ENCODE peak calls at places on chromosomes 16 and 17, in four cellular contexts. C is upper lobe of left lung, G is SK-N-SH, F is Caco-2. H is an unnamed sample. For H3K27me3, the result is how much of the 10 kb centered on the place peaks cover.

GRCh38 chr17:64411999-64412771 is 21.5 kb upstream of the PECAM1 start:
- DNase-seq in C (peak), G (no peak), F (no peak), H (no peak)

GRCh38 chr16:3655791-3656490 is 1.4 kb downstream of the DNASE1 start:
- DNase-seq in C (no peak), G (no peak), F (peak), H (no peak)

GRCh38 chr16:71792176-71792575 is 16.5 kb downstream of the AP1G1 start:
- DNase-seq in C (no peak), G (no peak), F (no peak), H (no peak)

GRCh38 chr17:77356690-77357201 is 216.0 kb downstream of the SEC14L1 start:
- DNase-seq in C (peak), G (no peak), F (no peak), H (no peak)

GRCh38 chr16:5490499-5490898 is 392.9 kb upstream of the EEF2KMT start:
- DNase-seq in C (peak), G (peak), F (peak), H (peak)

GRCh38 chr16:7541026-7541425 is 208.4 kb downstream of the RBFOX1 start:
- DNase-seq in C (no peak), G (no peak), F (no peak), H (no peak)

GRCh38 chr17:9729034-9729650 is 62.2 kb downstream of the DHRS7C start:
- DNase-seq in C (no peak), G (peak), F (no peak), H (no peak)

GRCh38 chr17:60161598-60162330 is 12.0 kb downstream of the CA4 start:
- DNase-seq in C (peak), G (peak), F (peak), H (no peak)

GRCh38 chr16:22848451-22848850 is 34.5 kb downstream of the HS3ST2 start:
- DNase-seq in C (no peak), G (no peak), F (no peak), H (no peak)

DNA sequence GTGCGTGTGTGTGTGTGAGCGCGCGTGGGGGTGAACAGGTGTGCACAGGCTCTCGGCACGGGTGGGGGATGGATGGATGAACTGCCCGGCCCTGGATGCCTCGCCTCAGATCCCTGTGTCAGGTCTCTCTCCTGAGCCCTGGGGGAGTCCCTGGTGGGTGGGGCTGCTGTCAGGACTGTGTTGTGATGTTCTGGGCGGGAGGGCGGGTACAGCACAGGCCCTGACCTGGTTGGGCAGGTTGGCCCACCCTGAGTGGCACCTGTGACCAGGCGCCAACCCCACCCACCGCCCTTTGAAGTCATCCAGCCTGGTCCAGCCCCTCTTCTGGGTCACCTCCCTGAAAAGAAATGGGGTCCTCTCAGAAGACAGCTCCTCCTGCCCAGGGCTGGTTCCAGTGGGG is 41.6 kb upstream of the TAC4 start:
- DNase-seq in C (no peak), G (no peak), F (peak), H (no peak)
- H3K27me3 ChIP-seq in C (under half), G (half or more), F (under half), H (under half)

GRCh38 chr16:28183441-28183840 is 28.3 kb downstream of the XPO6 start:
- DNase-seq in C (no peak), G (no peak), F (no peak), H (no peak)

GRCh38 chr16:28186752-28187151 is 25.0 kb downstream of the XPO6 start:
- DNase-seq in C (no peak), G (no peak), F (no peak), H (peak)

GRCh38 chr16:28183930-28184329 is 27.8 kb downstream of the XPO6 start:
- DNase-seq in C (no peak), G (no peak), F (no peak), H (no peak)

GRCh38 chr16:28182183-28182582 is 29.6 kb downstream of the XPO6 start:
- DNase-seq in C (no peak), G (no peak), F (no peak), H (no peak)

DNA sequence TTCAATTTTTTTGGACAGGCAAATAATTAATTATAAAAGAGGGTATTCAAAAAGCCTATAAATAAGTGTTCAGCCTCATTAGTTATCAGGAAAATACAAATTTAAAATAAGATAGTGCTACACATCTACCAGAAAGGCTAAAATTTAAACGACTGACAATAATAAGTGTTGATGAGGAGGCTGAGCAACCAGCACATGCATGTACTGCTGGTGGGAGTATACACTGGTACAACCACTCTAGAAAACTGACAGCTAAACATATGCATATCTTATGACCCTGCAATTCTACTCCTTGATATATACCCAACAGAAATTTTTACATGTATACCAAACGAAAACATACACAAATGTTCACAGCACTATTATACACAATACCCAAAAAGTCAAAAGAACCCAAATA is 27.1 kb downstream of the XPO6 start:
- DNase-seq in C (no peak), G (no peak), F (no peak), H (no peak)
- TF ChIP-seq CTCF in C (no peak), G (no peak), F (no peak), H (no peak)

DNA sequence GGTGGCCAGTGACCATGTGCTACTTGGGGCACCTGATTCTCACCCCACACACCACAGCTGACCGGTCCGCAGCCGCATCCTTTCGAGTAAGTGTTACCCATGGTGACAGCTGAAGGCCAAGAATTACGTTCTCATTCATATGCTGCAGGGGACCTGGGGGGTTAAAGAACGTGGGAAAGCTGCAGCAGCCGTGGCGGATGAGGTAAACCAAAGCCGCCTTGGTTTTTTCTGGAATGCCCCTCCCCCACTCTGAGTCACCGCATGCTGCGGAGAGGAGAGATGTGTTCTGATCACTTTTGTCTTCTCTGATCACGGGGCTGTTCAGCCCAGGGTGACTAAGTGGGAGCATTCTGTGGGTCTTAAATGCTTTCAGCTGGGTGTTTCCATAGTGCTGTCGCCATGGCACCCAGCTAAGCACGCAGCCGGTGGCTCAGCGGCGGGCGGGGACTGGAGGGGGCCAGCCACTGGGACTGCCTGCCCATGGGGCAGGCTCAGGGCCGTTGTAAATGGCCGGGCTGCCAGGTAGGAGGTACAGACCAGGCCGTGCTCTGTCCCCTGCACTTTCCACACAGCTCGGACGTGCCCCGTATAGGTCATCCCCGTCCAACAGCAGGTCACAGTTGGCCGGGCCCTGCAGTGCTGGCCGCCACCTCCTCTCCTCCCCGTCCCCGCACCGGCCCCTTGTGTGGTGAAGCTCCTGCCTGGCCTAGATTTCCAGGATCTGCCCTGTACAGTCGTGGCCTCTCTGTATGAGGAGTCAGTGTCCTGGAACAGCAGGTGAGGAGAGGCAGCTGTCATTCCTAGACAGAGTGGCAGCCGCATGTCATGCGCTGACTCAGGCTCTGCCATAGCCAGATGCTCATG is 60.0 kb downstream of the BAIAP2 start:
- DNase-seq in C (peak), G (peak), F (peak), H (no peak)
- H3K4me3 ChIP-seq in C (no peak), G (no peak), F (no peak), H (no peak)

GRCh38 chr16:88208112-88208511 is 174.6 kb upstream of the ZNF469 start:
- DNase-seq in C (no peak), G (no peak), F (no peak), H (no peak)
- H3K27me3 ChIP-seq in C (under half), G (under half), F (under half), H (under half)

DNA sequence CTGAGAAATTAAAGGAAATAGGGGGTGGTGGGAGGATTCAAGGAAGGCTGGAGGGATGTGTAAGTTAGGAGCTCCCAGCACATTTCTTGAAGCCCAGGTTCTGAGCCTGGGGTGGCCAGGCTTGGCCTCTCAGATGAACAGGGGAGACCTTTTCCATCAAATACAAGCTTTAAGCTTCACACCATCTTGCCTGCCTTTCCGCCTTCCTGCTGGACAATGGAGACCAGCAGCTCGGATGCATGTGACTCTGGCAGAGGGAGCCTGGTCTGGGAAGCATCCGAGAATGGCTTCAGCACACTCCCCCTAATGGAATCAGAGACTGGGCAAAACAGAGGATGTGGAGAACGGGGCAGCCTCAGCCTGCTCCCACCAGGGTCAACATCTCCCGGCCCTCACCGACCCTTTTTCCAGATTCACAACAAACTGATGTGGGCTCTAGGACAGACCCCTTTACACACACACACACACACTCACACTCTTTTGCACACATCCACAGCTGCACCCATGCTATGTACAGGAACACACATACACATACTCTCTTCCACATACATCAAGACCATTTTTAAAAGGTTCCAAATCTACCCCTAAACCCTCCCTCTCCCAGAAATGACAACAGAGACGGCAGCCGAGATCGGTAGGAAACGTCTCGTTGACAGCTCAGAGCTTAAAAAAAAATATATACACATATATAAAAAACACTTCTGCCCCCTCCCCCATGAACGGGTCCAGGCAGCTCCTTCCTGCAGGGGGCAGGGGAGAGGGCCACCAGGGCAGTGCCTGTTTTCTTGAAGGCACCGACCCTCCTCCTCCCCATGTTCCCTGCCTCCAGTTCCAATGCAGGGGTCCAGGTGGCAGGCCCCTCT is 6.5 kb upstream of the ATXN7L3 start:
- DNase-seq in C (no peak), G (no peak), F (no peak), H (no peak)
- TF ChIP-seq CTCF in C (no peak), G (peak), F (peak), H (peak)

GRCh38 chr17:43951750-43952149 is 2.0 kb downstream of the PYY start:
- DNase-seq in C (no peak), G (no peak), F (no peak), H (no peak)
- H3K4me3 ChIP-seq in C (no peak), G (no peak), F (no peak), H (no peak)

DNA sequence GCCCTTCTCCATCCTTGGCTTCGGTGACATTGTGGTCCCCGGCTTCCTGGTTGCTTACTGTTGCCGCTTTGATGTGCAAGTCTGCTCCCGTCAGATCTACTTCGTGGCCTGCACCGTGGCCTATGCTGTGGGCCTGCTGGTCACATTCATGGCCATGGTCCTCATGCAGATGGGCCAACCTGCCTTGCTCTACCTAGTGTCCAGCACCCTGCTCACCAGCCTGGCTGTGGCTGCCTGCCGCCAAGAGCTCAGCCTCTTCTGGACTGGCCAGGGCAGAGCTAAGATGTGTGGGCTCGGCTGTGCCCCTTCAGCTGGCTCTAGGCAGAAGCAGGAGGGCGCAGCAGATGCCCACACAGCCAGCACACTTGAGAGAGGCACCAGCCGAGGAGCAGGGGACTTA is 1.5 kb downstream of the SPPL2C start:
- DNase-seq in C (no peak), G (no peak), F (no peak), H (no peak)
- H3K27me3 ChIP-seq in C (under half), G (under half), F (under half), H (under half)

GRCh38 chr16:19175492-19176262 is 7.6 kb downstream of the SYT17 start:
- DNase-seq in C (no peak), G (no peak), F (no peak), H (no peak)
- TF ChIP-seq CTCF in C (no peak), G (no peak), F (no peak), H (no peak)

GRCh38 chr16:57106767-57107166 is 14.4 kb downstream of the CPNE2 start:
- DNase-seq in C (peak), G (peak), F (no peak), H (no peak)
- H3K4me3 ChIP-seq in C (no peak), G (no peak), F (no peak), H (no peak)